ENCODE peak calls at places on chromosomes 5 and 9, in five cellular contexts. L is IMR-90, A is SK-N-SH, Y is K562, E is GM12878. S is an unnamed sample.

GRCh38 chr5:75668988-75669760 is 48.1 kb downstream of the POC5 start:
- DNase-seq in Y (peak; percentile 27), E (peak; percentile 78), A (no peak), L (peak; percentile 18), S (peak; percentile 34)

GRCh38 chr9:34347800-34348158 is 18.4 kb downstream of the NUDT2 start:
- DNase-seq in E (no peak), A (no peak), Y (no peak), L (no peak), S (no peak)

GRCh38 chr5:88948746-88949600 is 66.0 kb upstream of the MEF2C start:
- DNase-seq in L (no peak), Y (no peak), E (no peak), A (no peak), S (no peak)

GRCh38 chr9:106653111-106653697 is 209.8 kb upstream of the ZNF462 start:
- DNase-seq in A (no peak), L (no peak), Y (no peak), E (no peak), S (no peak)

GRCh38 chr5:39198080-39198479 is 21.3 kb downstream of the FYB1 start:
- DNase-seq in A (no peak), Y (no peak), L (no peak), E (no peak), S (peak; percentile 84)

GRCh38 chr5:151384106-151384505 is 36.7 kb upstream of the SLC36A2 start:
- DNase-seq in Y (no peak), L (peak; percentile 5), E (no peak), A (no peak), S (no peak)

GRCh38 chr9:130839237-130840111 is 4.4 kb downstream of the ABL1 start:
- DNase-seq in A (no peak), Y (no peak), L (no peak), E (no peak), S (no peak)

GRCh38 chr9:20271107-20271506 is 351.2 kb downstream of the MLLT3 start:
- DNase-seq in Y (no peak), L (no peak), E (no peak), A (peak; percentile 39), S (no peak)

GRCh38 chr5:123285122-123286011 is 137.8 kb downstream of the CEP120 start:
- DNase-seq in E (no peak), Y (no peak), L (peak; percentile 61), A (peak; percentile 63), S (no peak)

GRCh38 chr5:17327048-17327447 is 109.6 kb downstream of the BASP1 start:
- DNase-seq in E (no peak), A (no peak), Y (no peak), L (no peak), S (no peak)

GRCh38 chr9:89640391-89640790 is 35.6 kb downstream of the GADD45G start:
- DNase-seq in E (no peak), Y (no peak), L (no peak), A (no peak), S (no peak)

GRCh38 chr5:55665065-55665464 is 47.1 kb downstream of the SLC38A9 start:
- DNase-seq in E (no peak), Y (no peak), L (no peak), A (no peak), S (no peak)

GRCh38 chr5:159038907-159039306 is 60.8 kb downstream of the EBF1 start:
- DNase-seq in Y (no peak), L (peak; percentile 90), A (no peak), E (no peak), S (no peak)

GRCh38 chr5:159043551-159043950 is 56.2 kb downstream of the EBF1 start:
- DNase-seq in Y (no peak), E (no peak), A (no peak), L (no peak), S (no peak)

GRCh38 chr5:159040181-159040580 is 59.5 kb downstream of the EBF1 start:
- DNase-seq in L (no peak), Y (no peak), E (peak; percentile 56), A (no peak), S (no peak)

GRCh38 chr5:159045165-159045811 is 54.4 kb downstream of the EBF1 start:
- DNase-seq in E (no peak), Y (no peak), A (no peak), L (no peak), S (no peak)

GRCh38 chr5:159041754-159042153 is 58.0 kb downstream of the EBF1 start:
- DNase-seq in L (no peak), E (no peak), A (no peak), Y (no peak), S (no peak)
- TF ChIP-seq RCOR1 in L (no peak), E (no peak), A (no peak), Y (no peak), S (no peak)

GRCh38 chr5:57445006-57445714 is 37.5 kb downstream of the ACTBL2 start:
- DNase-seq in Y (no peak), L (no peak), A (no peak), E (no peak), S (no peak)
- TF ChIP-seq RCOR1 in Y (no peak), L (no peak), A (no peak), E (no peak), S (no peak)

DNA sequence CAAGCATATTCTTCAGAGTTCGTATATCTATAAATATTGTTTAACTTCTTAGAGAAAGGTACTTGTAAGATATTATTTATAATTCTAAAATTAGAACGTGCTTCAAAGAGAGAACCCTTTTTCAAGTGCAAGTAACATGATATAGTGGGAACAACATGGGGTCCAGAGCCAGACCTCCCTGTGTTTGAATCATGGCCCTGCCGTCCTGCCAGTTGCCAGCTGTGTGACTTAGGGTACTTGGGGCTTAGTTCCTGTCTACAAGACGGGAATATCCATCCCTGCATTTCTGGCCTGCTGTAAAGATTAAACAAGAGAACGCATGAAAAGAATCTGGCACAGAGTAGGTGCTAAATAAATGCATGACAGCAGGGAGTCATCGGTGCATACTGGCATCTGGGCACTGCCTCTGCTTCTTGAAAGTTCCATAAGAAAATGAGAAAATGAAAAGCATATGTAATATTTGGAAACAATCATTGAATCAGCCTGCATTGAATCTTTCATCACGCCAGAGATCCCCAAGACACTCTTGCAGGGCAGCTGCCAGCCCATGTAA is 77.8 kb upstream of the PRRC1 start:
- DNase-seq in Y (no peak), L (no peak), A (no peak), E (no peak), S (no peak)
- TF ChIP-seq RCOR1 in Y (no peak), L (no peak), A (no peak), E (no peak), S (no peak)

DNA sequence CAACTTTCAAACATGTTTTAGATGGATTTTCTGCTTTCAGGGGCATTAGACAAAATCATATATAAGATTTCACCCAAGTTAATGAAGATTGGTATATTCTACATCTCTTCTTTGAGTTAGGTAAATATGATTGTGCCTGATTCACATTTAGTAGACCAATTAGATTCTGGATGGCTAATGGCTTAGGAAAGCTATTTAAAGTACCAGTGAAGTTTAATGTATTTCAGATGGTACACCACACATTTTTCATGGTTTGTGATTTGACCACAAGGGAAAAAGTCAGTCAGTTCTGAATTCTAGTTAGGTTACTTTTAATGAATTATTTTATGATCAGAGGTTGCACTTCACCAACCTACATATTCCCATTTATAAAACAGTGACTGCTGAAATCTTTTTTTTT is 409.7 kb downstream of the ADGRV1 start:
- DNase-seq in E (no peak), L (no peak), A (peak; percentile 36), Y (no peak), S (no peak)
- TF ChIP-seq RCOR1 in E (no peak), L (no peak), A (peak; percentile 14), Y (no peak), S (no peak)

DNA sequence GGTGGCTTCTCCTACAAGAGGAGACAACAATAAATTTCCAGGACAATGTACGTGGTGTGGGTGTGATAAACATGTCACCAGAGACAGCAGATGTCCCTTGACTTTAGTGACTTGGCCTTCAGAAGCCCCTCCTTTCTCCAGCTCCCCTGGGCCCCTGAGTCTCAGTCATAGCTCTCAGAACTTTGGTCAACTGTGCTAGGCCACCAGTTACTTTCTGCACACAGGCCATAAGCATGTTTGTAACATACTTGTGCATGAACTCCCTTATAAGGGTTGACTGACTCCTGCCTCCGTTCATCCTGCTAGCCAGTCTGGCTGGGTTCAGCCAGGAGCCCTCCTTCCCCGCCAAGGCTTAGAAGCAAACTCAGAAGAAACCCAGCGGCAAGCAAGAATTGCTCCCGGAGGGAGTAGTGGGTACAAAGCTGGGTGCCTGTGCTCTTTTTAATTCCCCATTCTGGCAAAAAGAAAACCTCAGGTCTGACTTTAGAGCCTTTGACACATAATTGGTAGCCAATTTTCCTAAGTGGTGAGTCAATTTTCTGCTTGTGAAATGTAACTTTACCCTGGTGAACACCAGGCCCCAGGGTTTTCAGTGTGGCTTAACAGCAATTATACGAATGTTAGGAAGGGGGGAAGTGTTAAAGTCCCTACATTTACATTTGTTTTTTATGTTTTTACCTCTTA is 49.2 kb downstream of the EBF1 start:
- DNase-seq in Y (no peak), A (no peak), L (peak; percentile 32), E (no peak), S (no peak)
- TF ChIP-seq RCOR1 in Y (no peak), A (no peak), L (no peak), E (no peak), S (no peak)

GRCh38 chr5:145750194-145750593 is 84.9 kb downstream of the PRELID2 start:
- DNase-seq in Y (no peak), E (no peak), A (no peak), L (no peak), S (no peak)

GRCh38 chr5:145752534-145752933 is 82.6 kb downstream of the PRELID2 start:
- DNase-seq in L (no peak), A (no peak), Y (no peak), E (no peak), S (no peak)

GRCh38 chr5:145752947-145753346 is 82.2 kb downstream of the PRELID2 start:
- DNase-seq in Y (no peak), E (no peak), L (peak; percentile 42), A (no peak), S (no peak)
- TF ChIP-seq RCOR1 in Y (no peak), E (no peak), L (no peak), A (no peak), S (no peak)

GRCh38 chr5:107242861-107243579 is 427.7 kb downstream of the EFNA5 start:
- DNase-seq in Y (no peak), E (no peak), L (no peak), A (no peak), S (no peak)

GRCh38 chr5:107251151-107251550 is 419.6 kb downstream of the EFNA5 start:
- DNase-seq in Y (no peak), E (no peak), A (no peak), L (no peak), S (no peak)

GRCh38 chr5:107242411-107242810 is 428.3 kb downstream of the EFNA5 start:
- DNase-seq in A (no peak), E (no peak), Y (no peak), L (no peak), S (no peak)

GRCh38 chr5:107248065-107248695 is 422.6 kb downstream of the EFNA5 start:
- DNase-seq in L (peak; percentile 29), Y (peak; percentile 51), A (peak; percentile 40), E (peak; percentile 13), S (peak; percentile 66)

GRCh38 chr5:107247427-107247826 is 423.3 kb downstream of the EFNA5 start:
- DNase-seq in L (peak; percentile 26), A (no peak), E (no peak), Y (no peak), S (no peak)
- TF ChIP-seq RCOR1 in L (no peak), A (no peak), E (no peak), Y (no peak), S (no peak)

DNA sequence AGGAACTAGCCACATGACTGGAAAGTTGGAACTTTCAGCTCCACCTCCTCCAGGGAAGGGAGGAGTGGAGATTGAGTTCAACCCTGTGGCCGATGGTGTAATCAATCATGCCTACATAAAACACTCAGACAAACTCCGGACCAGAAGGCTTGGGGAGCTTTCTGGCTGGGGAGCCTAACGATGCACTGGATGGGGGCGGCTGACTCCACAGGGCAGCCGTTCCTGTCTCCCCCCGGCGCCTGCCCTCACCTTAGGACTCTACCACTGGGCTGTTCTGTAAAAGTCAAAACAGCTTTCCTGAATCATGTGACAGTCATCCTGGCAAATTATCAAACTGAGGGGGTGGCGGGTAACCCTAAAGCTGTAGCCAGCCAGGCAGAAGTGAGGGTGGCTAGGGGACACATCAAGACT is 58.0 kb downstream of the GOLM1 start:
- DNase-seq in E (no peak), L (peak; percentile 61), Y (no peak), A (no peak), S (no peak)
- TF ChIP-seq RCOR1 in E (no peak), L (no peak), Y (no peak), A (no peak), S (no peak)

S was measured in A549.